ENCODE peak calls at places on chromosomes 2 and 18, in seven cellular contexts. C, H, I, G, F, K and A are unnamed samples.

GRCh38 chr2:1136071-1136470 is 185.4 kb downstream of the SNTG2 start:
- DNase-seq in F (no peak), K (no peak), I (no peak), G (no peak), C (no peak), H (no peak), A (no peak)

GRCh38 chr2:193868833-193869232 is 1674.1 kb upstream of the TMEFF2 start:
- DNase-seq in K (no peak), I (no peak), G (no peak), F (no peak), C (no peak), H (no peak), A (no peak)

GRCh38 chr2:47519147-47519537 is 116.2 kb downstream of the MSH2 start:
- DNase-seq in H (no peak), I (no peak), F (no peak), C (no peak), K (no peak), G (no peak), A (no peak)

GRCh38 chr18:50629148-50629631 is 69.3 kb downstream of the MAPK4 start:
- DNase-seq in K (no peak), F (no peak), H (no peak), G (no peak), I (no peak), C (no peak), A (no peak)

GRCh38 chr2:109563294-109563693 is 50.5 kb downstream of the SEPTIN10 start:
- DNase-seq in I (no peak), G (no peak), K (no peak), F (no peak), C (no peak), H (no peak), A (no peak)

GRCh38 chr2:169709970-169710369 is 15.7 kb downstream of the PHOSPHO2 start:
- DNase-seq in K (no peak), H (no peak), F (no peak), I (no peak), C (no peak), G (no peak), A (no peak)

GRCh38 chr2:38075436-38076249 is at the start of gene CYP1B1:
- DNase-seq in H (peak), F (peak), G (no peak), C (no peak), I (peak), K (peak), A (peak)

GRCh38 chr2:54370405-54371104 is 85.6 kb upstream of the SPTBN1 start:
- DNase-seq in G (no peak), C (no peak), F (peak), K (no peak), I (peak), H (no peak), A (no peak)

GRCh38 chr2:219249203-219249980 is 3.7 kb upstream of the TUBA4B start:
- DNase-seq in H (peak), I (peak), C (peak), K (peak), G (peak), F (peak), A (peak)

GRCh38 chr18:65206551-65207260 is 544.1 kb upstream of the CDH7 start:
- DNase-seq in H (no peak), G (no peak), I (no peak), K (no peak), C (peak), F (no peak), A (no peak)

GRCh38 chr18:54750350-54750749 is 77.9 kb upstream of the RAB27B start:
- DNase-seq in H (no peak), F (no peak), I (no peak), C (no peak), K (no peak), G (no peak), A (no peak)

GRCh38 chr2:24651643-24652003 is 141.6 kb downstream of the PTRHD1 start:
- DNase-seq in F (no peak), I (no peak), G (no peak), K (no peak), C (no peak), H (no peak), A (no peak)

GRCh38 chr2:60481257-60481656 is 72.2 kb downstream of the BCL11A start:
- DNase-seq in I (no peak), C (no peak), G (no peak), F (no peak), H (no peak), K (no peak), A (no peak)

GRCh38 chr2:197011033-197011432 is 84.5 kb upstream of the PGAP1 start:
- DNase-seq in G (no peak), C (no peak), H (no peak), F (no peak), I (no peak), K (no peak), A (no peak)

GRCh38 chr2:127957240-127957639 is 70.6 kb downstream of the SAP130 start:
- DNase-seq in F (no peak), C (no peak), H (no peak), K (no peak), G (no peak), I (no peak), A (no peak)

GRCh38 chr18:26503382-26503781 is 45.0 kb downstream of the KCTD1 start:
- DNase-seq in I (no peak), F (no peak), K (no peak), G (no peak), C (no peak), H (no peak), A (no peak)

GRCh38 chr2:235533203-235533602 is 39.4 kb downstream of the AGAP1 start:
- DNase-seq in G (no peak), C (no peak), H (peak), K (no peak), F (no peak), I (no peak), A (no peak)

GRCh38 chr18:79748321-79749157 is 49.2 kb upstream of the KCNG2 start:
- DNase-seq in F (no peak), H (no peak), C (no peak), I (no peak), G (no peak), K (no peak), A (no peak)

GRCh38 chr2:383173-383572 is 95.3 kb upstream of the ALKAL2 start:
- DNase-seq in F (peak), K (no peak), H (no peak), I (no peak), G (no peak), C (peak), A (no peak)

GRCh38 chr2:169175112-169175511 is 105.7 kb downstream of the DHRS9 start:
- DNase-seq in H (no peak), G (no peak), F (no peak), I (no peak), C (no peak), K (no peak), A (no peak)

DNA sequence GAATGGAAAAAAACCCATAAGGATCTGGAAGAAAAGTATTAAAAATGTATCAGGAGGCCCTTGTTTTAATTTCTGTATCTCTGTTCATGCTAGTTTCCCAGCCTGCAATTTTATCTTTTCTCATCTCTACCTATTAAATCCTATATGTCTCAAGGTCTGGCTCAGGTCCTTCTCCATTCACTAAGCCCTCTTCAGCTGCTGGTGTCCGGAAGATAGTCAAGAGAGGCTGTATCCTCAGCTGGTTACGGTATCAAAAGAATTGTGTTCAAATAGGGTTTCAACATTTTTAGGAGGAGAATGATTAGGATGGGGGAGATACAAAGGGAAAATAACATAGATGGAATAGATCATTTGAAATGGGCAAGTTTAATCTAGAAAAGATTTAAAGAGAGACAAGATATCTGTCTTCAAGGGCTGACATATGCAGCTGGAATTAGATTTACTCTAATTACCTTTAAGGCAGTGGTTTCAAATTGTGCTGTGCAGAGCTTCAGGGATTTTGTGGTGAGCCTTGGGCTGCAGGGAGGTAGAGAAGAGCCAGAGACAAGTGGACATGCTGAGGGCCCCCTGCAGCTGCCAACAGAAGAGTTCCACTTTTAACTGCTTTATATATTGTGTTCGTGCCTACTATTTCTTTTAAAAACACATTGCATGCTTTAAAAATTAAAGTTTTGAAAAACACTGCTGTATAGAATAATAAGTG is 24.1 kb downstream of the GREB1L start:
- DNase-seq in F (no peak), K (no peak), G (no peak), H (no peak), I (no peak), C (no peak), A (no peak)
- H3K27ac ChIP-seq in F (no peak), K (no peak), G (no peak), H (no peak), I (no peak), C (no peak), A (no peak)

GRCh38 chr18:8881103-8881502 is 175.7 kb downstream of the MTCL1 start:
- DNase-seq in H (no peak), C (no peak), I (no peak), G (no peak), F (no peak), K (no peak), A (no peak)

GRCh38 chr18:8883409-8883668 is 178.0 kb downstream of the MTCL1 start:
- DNase-seq in I (no peak), C (no peak), F (no peak), K (no peak), G (no peak), H (no peak), A (no peak)

GRCh38 chr18:8876887-8877286 is 171.5 kb downstream of the MTCL1 start:
- DNase-seq in H (no peak), G (no peak), K (no peak), C (no peak), I (no peak), F (no peak), A (no peak)

GRCh38 chr18:8882632-8883408 is 177.5 kb downstream of the MTCL1 start:
- DNase-seq in C (no peak), I (no peak), K (no peak), G (no peak), H (no peak), F (no peak), A (no peak)
- TF ChIP-seq CTCF in C (no peak), I (no peak), K (no peak), G (no peak), H (no peak), F (no peak), A (no peak)

DNA sequence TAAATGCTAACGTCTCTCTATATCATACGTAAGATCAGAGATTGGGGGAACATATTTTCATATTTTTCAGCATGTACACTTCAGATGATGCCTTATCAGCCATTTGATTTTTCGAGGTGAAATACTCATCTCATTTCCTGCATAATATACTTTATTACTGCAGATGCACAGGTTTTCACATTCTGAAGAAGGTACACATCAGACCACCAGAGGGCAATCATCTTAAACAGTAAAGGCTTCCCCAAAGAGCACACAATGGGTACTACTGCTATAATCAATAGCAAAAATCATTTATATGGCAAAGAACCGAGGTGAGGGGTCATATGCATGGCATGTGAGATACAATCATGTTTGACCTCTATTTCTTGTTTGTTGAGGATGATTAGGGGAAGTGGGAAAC is 118.9 kb downstream of the EPB41L3 start:
- DNase-seq in K (no peak), F (peak), I (no peak), C (no peak), G (peak), H (peak), A (no peak)
- H3K27ac ChIP-seq in K (no peak), F (no peak), I (no peak), C (no peak), G (no peak), H (no peak), A (no peak)

GRCh38 chr2:117973498-117974082 is 40.3 kb downstream of the CCDC93 start:
- DNase-seq in G (no peak), C (no peak), I (no peak), K (no peak), H (no peak), F (no peak), A (no peak)
- TF ChIP-seq CTCF in G (no peak), C (no peak), I (no peak), K (no peak), H (no peak), F (no peak), A (no peak)

GRCh38 chr2:46074501-46074900 is 222.7 kb upstream of the EPAS1 start:
- DNase-seq in H (no peak), G (no peak), C (no peak), F (no peak), K (no peak), I (no peak), A (no peak)

GRCh38 chr2:46071074-46071473 is 226.1 kb upstream of the EPAS1 start:
- DNase-seq in G (no peak), I (no peak), K (no peak), H (no peak), C (no peak), F (no peak), A (no peak)

GRCh38 chr2:46075848-46076247 is 221.4 kb upstream of the EPAS1 start:
- DNase-seq in I (no peak), F (no peak), H (peak), G (no peak), K (no peak), C (no peak), A (no peak)

GRCh38 chr2:46073540-46074018 is 223.6 kb upstream of the EPAS1 start:
- DNase-seq in I (no peak), G (no peak), C (no peak), H (peak), F (peak), K (no peak), A (no peak)

GRCh38 chr2:46072146-46072820 is 224.9 kb upstream of the EPAS1 start:
- DNase-seq in C (no peak), I (no peak), F (no peak), H (peak), K (no peak), G (no peak), A (no peak)
- H3K27ac ChIP-seq in C (no peak), I (no peak), F (no peak), H (peak), K (no peak), G (no peak), A (no peak)

GRCh38 chr2:101204400-101205095 is 48.1 kb upstream of the CNOT11 start:
- DNase-seq in K (no peak), F (no peak), I (no peak), G (no peak), H (no peak), C (no peak), A (no peak)
- TF ChIP-seq CTCF in K (no peak), F (no peak), I (no peak), G (no peak), H (peak), C (no peak), A (no peak)